ENCODE peak calls at places on chromosomes 4 and X, in eight cellular contexts. One of them, this sample, is unnamed.

GRCh38 chrX:116111934-116112595 is 58.5 kb upstream of the AGTR2 start:
- DNase-seq in activated T-cell treated with anti-CD3 and anti-CD28 coated beads for 1 hour: no peak
- DNase-seq in HS-5: no peak
- DNase-seq in caudate nucleus: no peak
- DNase-seq in activated T-helper 1 cell treated with Interleukin-2 at 50 U/mL for 16 hours: no peak
- DNase-seq in endothelial cell: no peak
- DNase-seq in neural crest cell: no peak
- DNase-seq in NCI-H1694: no peak
- DNase-seq in this sample: no peak

GRCh38 chr4:155407480-155407879 is 30.7 kb upstream of the MAP9 start:
- DNase-seq in activated T-cell treated with anti-CD3 and anti-CD28 coated beads for 1 hour: no peak
- DNase-seq in HS-5: no peak
- DNase-seq in caudate nucleus: no peak
- DNase-seq in activated T-helper 1 cell treated with Interleukin-2 at 50 U/mL for 16 hours: no peak
- DNase-seq in endothelial cell: no peak
- DNase-seq in neural crest cell: no peak
- DNase-seq in NCI-H1694: no peak
- DNase-seq in this sample: no peak

GRCh38 chrX:107197306-107197705 is 8.9 kb downstream of the NUP62CL start:
- DNase-seq in activated T-cell treated with anti-CD3 and anti-CD28 coated beads for 1 hour: no peak
- DNase-seq in HS-5: no peak
- DNase-seq in caudate nucleus: no peak
- DNase-seq in activated T-helper 1 cell treated with Interleukin-2 at 50 U/mL for 16 hours: no peak
- DNase-seq in endothelial cell: no peak
- DNase-seq in neural crest cell: no peak
- DNase-seq in NCI-H1694: no peak
- DNase-seq in this sample: no peak

GRCh38 chr4:103478729-103479128 is 241.1 kb downstream of the TACR3 start:
- DNase-seq in activated T-cell treated with anti-CD3 and anti-CD28 coated beads for 1 hour: no peak
- DNase-seq in HS-5: no peak
- DNase-seq in caudate nucleus: no peak
- DNase-seq in activated T-helper 1 cell treated with Interleukin-2 at 50 U/mL for 16 hours: no peak
- DNase-seq in endothelial cell: no peak
- DNase-seq in neural crest cell: no peak
- DNase-seq in NCI-H1694: peak
- DNase-seq in this sample: peak

GRCh38 chrX:4963432-4963831 is 1250.0 kb upstream of the PRKX start:
- DNase-seq in activated T-cell treated with anti-CD3 and anti-CD28 coated beads for 1 hour: no peak
- DNase-seq in HS-5: no peak
- DNase-seq in caudate nucleus: no peak
- DNase-seq in activated T-helper 1 cell treated with Interleukin-2 at 50 U/mL for 16 hours: no peak
- DNase-seq in endothelial cell: no peak
- DNase-seq in neural crest cell: no peak
- DNase-seq in NCI-H1694: no peak
- DNase-seq in this sample: no peak

GRCh38 chrX:119736206-119736764 is 22.1 kb upstream of the SOWAHD start:
- DNase-seq in activated T-cell treated with anti-CD3 and anti-CD28 coated beads for 1 hour: no peak
- DNase-seq in HS-5: no peak
- DNase-seq in caudate nucleus: no peak
- DNase-seq in activated T-helper 1 cell treated with Interleukin-2 at 50 U/mL for 16 hours: no peak
- DNase-seq in endothelial cell: no peak
- DNase-seq in neural crest cell: no peak
- DNase-seq in NCI-H1694: no peak
- DNase-seq in this sample: no peak

GRCh38 chr4:74632634-74633033 is 161.7 kb downstream of the BTC start:
- DNase-seq in activated T-cell treated with anti-CD3 and anti-CD28 coated beads for 1 hour: no peak
- DNase-seq in HS-5: peak
- DNase-seq in caudate nucleus: no peak
- DNase-seq in activated T-helper 1 cell treated with Interleukin-2 at 50 U/mL for 16 hours: no peak
- DNase-seq in endothelial cell: no peak
- DNase-seq in neural crest cell: no peak
- DNase-seq in NCI-H1694: no peak
- DNase-seq in this sample: no peak

GRCh38 chr4:151745727-151746231 is 15.0 kb downstream of the GATB start:
- DNase-seq in activated T-cell treated with anti-CD3 and anti-CD28 coated beads for 1 hour: no peak
- DNase-seq in HS-5: no peak
- DNase-seq in caudate nucleus: no peak
- DNase-seq in activated T-helper 1 cell treated with Interleukin-2 at 50 U/mL for 16 hours: no peak
- DNase-seq in endothelial cell: no peak
- DNase-seq in neural crest cell: no peak
- DNase-seq in NCI-H1694: no peak
- DNase-seq in this sample: no peak

GRCh38 chr4:155497306-155497705 is 120.5 kb upstream of the MAP9 start:
- DNase-seq in activated T-cell treated with anti-CD3 and anti-CD28 coated beads for 1 hour: no peak
- DNase-seq in HS-5: no peak
- DNase-seq in caudate nucleus: peak
- DNase-seq in activated T-helper 1 cell treated with Interleukin-2 at 50 U/mL for 16 hours: no peak
- DNase-seq in endothelial cell: no peak
- DNase-seq in neural crest cell: no peak
- DNase-seq in NCI-H1694: no peak
- DNase-seq in this sample: no peak

GRCh38 chr4:56048621-56049427 is 100.1 kb downstream of the CEP135 start:
- DNase-seq in activated T-cell treated with anti-CD3 and anti-CD28 coated beads for 1 hour: peak
- DNase-seq in HS-5: no peak
- DNase-seq in caudate nucleus: peak
- DNase-seq in activated T-helper 1 cell treated with Interleukin-2 at 50 U/mL for 16 hours: no peak
- DNase-seq in endothelial cell: peak
- DNase-seq in neural crest cell: peak
- DNase-seq in NCI-H1694: peak
- DNase-seq in this sample: no peak

GRCh38 chrX:71543316-71543715 is 10.4 kb downstream of the OGT start:
- DNase-seq in activated T-cell treated with anti-CD3 and anti-CD28 coated beads for 1 hour: no peak
- DNase-seq in HS-5: peak
- DNase-seq in caudate nucleus: no peak
- DNase-seq in activated T-helper 1 cell treated with Interleukin-2 at 50 U/mL for 16 hours: no peak
- DNase-seq in endothelial cell: no peak
- DNase-seq in neural crest cell: no peak
- DNase-seq in NCI-H1694: no peak
- DNase-seq in this sample: no peak

GRCh38 chr4:3201718-3202702 is 46.9 kb upstream of the MSANTD1 start:
- DNase-seq in activated T-cell treated with anti-CD3 and anti-CD28 coated beads for 1 hour: peak
- DNase-seq in HS-5: no peak
- DNase-seq in caudate nucleus: no peak
- DNase-seq in activated T-helper 1 cell treated with Interleukin-2 at 50 U/mL for 16 hours: peak
- DNase-seq in endothelial cell: no peak
- DNase-seq in neural crest cell: no peak
- DNase-seq in NCI-H1694: no peak
- DNase-seq in this sample: peak

GRCh38 chr4:82560853-82561744 is 689 bp downstream of the TMEM150C start:
- DNase-seq in activated T-cell treated with anti-CD3 and anti-CD28 coated beads for 1 hour: no peak
- DNase-seq in HS-5: no peak
- DNase-seq in caudate nucleus: no peak
- DNase-seq in activated T-helper 1 cell treated with Interleukin-2 at 50 U/mL for 16 hours: no peak
- DNase-seq in endothelial cell: peak
- DNase-seq in neural crest cell: peak
- DNase-seq in NCI-H1694: no peak
- DNase-seq in this sample: no peak

GRCh38 chr4:83855044-83855443 is 319.1 kb downstream of the GPAT3 start:
- DNase-seq in activated T-cell treated with anti-CD3 and anti-CD28 coated beads for 1 hour: no peak
- DNase-seq in HS-5: peak
- DNase-seq in caudate nucleus: no peak
- DNase-seq in activated T-helper 1 cell treated with Interleukin-2 at 50 U/mL for 16 hours: no peak
- DNase-seq in endothelial cell: no peak
- DNase-seq in neural crest cell: no peak
- DNase-seq in NCI-H1694: no peak
- DNase-seq in this sample: no peak

GRCh38 chr4:29588615-29589014 is 1131.6 kb upstream of the PCDH7 start:
- DNase-seq in activated T-cell treated with anti-CD3 and anti-CD28 coated beads for 1 hour: no peak
- DNase-seq in HS-5: peak
- DNase-seq in caudate nucleus: no peak
- DNase-seq in activated T-helper 1 cell treated with Interleukin-2 at 50 U/mL for 16 hours: no peak
- DNase-seq in endothelial cell: no peak
- DNase-seq in neural crest cell: no peak
- DNase-seq in NCI-H1694: no peak
- DNase-seq in this sample: no peak

GRCh38 chrX:150324035-150324728 is 38.9 kb upstream of the MAMLD1 start:
- DNase-seq in activated T-cell treated with anti-CD3 and anti-CD28 coated beads for 1 hour: no peak
- DNase-seq in HS-5: peak
- DNase-seq in caudate nucleus: no peak
- DNase-seq in activated T-helper 1 cell treated with Interleukin-2 at 50 U/mL for 16 hours: no peak
- DNase-seq in endothelial cell: no peak
- DNase-seq in neural crest cell: no peak
- DNase-seq in NCI-H1694: no peak
- DNase-seq in this sample: no peak

GRCh38 chrX:9149831-9150230 is 115.9 kb upstream of the FAM9B start:
- DNase-seq in activated T-cell treated with anti-CD3 and anti-CD28 coated beads for 1 hour: no peak
- DNase-seq in HS-5: no peak
- DNase-seq in caudate nucleus: no peak
- DNase-seq in activated T-helper 1 cell treated with Interleukin-2 at 50 U/mL for 16 hours: no peak
- DNase-seq in endothelial cell: no peak
- DNase-seq in neural crest cell: no peak
- DNase-seq in NCI-H1694: no peak
- DNase-seq in this sample: no peak

GRCh38 chrX:132270699-132271098 is 51.5 kb upstream of the RAP2C start:
- DNase-seq in activated T-cell treated with anti-CD3 and anti-CD28 coated beads for 1 hour: no peak
- DNase-seq in HS-5: peak
- DNase-seq in caudate nucleus: no peak
- DNase-seq in activated T-helper 1 cell treated with Interleukin-2 at 50 U/mL for 16 hours: no peak
- DNase-seq in endothelial cell: no peak
- DNase-seq in neural crest cell: no peak
- DNase-seq in NCI-H1694: no peak
- DNase-seq in this sample: no peak

GRCh38 chrX:131830400-131831184 is 192.5 kb upstream of the STK26 start:
- DNase-seq in activated T-cell treated with anti-CD3 and anti-CD28 coated beads for 1 hour: no peak
- DNase-seq in HS-5: peak
- DNase-seq in caudate nucleus: peak
- DNase-seq in activated T-helper 1 cell treated with Interleukin-2 at 50 U/mL for 16 hours: no peak
- DNase-seq in endothelial cell: peak
- DNase-seq in neural crest cell: peak
- DNase-seq in NCI-H1694: peak
- DNase-seq in this sample: peak

GRCh38 chrX:47224266-47224895 is 5.9 kb downstream of the CDK16 start:
- DNase-seq in activated T-cell treated with anti-CD3 and anti-CD28 coated beads for 1 hour: no peak
- DNase-seq in HS-5: no peak
- DNase-seq in caudate nucleus: no peak
- DNase-seq in activated T-helper 1 cell treated with Interleukin-2 at 50 U/mL for 16 hours: no peak
- DNase-seq in endothelial cell: no peak
- DNase-seq in neural crest cell: no peak
- DNase-seq in NCI-H1694: no peak
- DNase-seq in this sample: no peak

GRCh38 chrX:33892670-33893069 is 239.4 kb downstream of the FAM47A start:
- DNase-seq in activated T-cell treated with anti-CD3 and anti-CD28 coated beads for 1 hour: no peak
- DNase-seq in HS-5: no peak
- DNase-seq in caudate nucleus: no peak
- DNase-seq in activated T-helper 1 cell treated with Interleukin-2 at 50 U/mL for 16 hours: no peak
- DNase-seq in endothelial cell: no peak
- DNase-seq in neural crest cell: no peak
- DNase-seq in NCI-H1694: no peak
- DNase-seq in this sample: no peak

GRCh38 chr4:70183940-70184246 is 11.6 kb upstream of the ODAM start:
- DNase-seq in activated T-cell treated with anti-CD3 and anti-CD28 coated beads for 1 hour: no peak
- DNase-seq in HS-5: no peak
- DNase-seq in caudate nucleus: no peak
- DNase-seq in activated T-helper 1 cell treated with Interleukin-2 at 50 U/mL for 16 hours: no peak
- DNase-seq in endothelial cell: no peak
- DNase-seq in neural crest cell: no peak
- DNase-seq in NCI-H1694: no peak
- DNase-seq in this sample: no peak

GRCh38 chr4:74202062-74202586 is 44.2 kb downstream of the MTHFD2L start:
- DNase-seq in activated T-cell treated with anti-CD3 and anti-CD28 coated beads for 1 hour: no peak
- DNase-seq in HS-5: no peak
- DNase-seq in caudate nucleus: no peak
- DNase-seq in activated T-helper 1 cell treated with Interleukin-2 at 50 U/mL for 16 hours: no peak
- DNase-seq in endothelial cell: no peak
- DNase-seq in neural crest cell: no peak
- DNase-seq in NCI-H1694: no peak
- DNase-seq in this sample: no peak

GRCh38 chr4:168933423-168933822 is 76.6 kb downstream of the CBR4 start:
- DNase-seq in activated T-cell treated with anti-CD3 and anti-CD28 coated beads for 1 hour: no peak
- DNase-seq in HS-5: no peak
- DNase-seq in caudate nucleus: no peak
- DNase-seq in activated T-helper 1 cell treated with Interleukin-2 at 50 U/mL for 16 hours: no peak
- DNase-seq in endothelial cell: no peak
- DNase-seq in neural crest cell: no peak
- DNase-seq in NCI-H1694: no peak
- DNase-seq in this sample: no peak

GRCh38 chr4:173505924-173506779 is 23.9 kb downstream of the HAND2 start:
- DNase-seq in activated T-cell treated with anti-CD3 and anti-CD28 coated beads for 1 hour: no peak
- DNase-seq in HS-5: no peak
- DNase-seq in caudate nucleus: no peak
- DNase-seq in activated T-helper 1 cell treated with Interleukin-2 at 50 U/mL for 16 hours: no peak
- DNase-seq in endothelial cell: peak
- DNase-seq in neural crest cell: no peak
- DNase-seq in NCI-H1694: peak
- DNase-seq in this sample: no peak

GRCh38 chrX:132119821-132120220 is 8.0 kb downstream of the FRMD7 start:
- DNase-seq in activated T-cell treated with anti-CD3 and anti-CD28 coated beads for 1 hour: no peak
- DNase-seq in HS-5: no peak
- DNase-seq in caudate nucleus: no peak
- DNase-seq in activated T-helper 1 cell treated with Interleukin-2 at 50 U/mL for 16 hours: no peak
- DNase-seq in endothelial cell: no peak
- DNase-seq in neural crest cell: peak
- DNase-seq in NCI-H1694: no peak
- DNase-seq in this sample: no peak

GRCh38 chrX:126137899-126138298 is 28.2 kb downstream of the DCAF12L2 start:
- DNase-seq in activated T-cell treated with anti-CD3 and anti-CD28 coated beads for 1 hour: no peak
- DNase-seq in HS-5: no peak
- DNase-seq in caudate nucleus: no peak
- DNase-seq in activated T-helper 1 cell treated with Interleukin-2 at 50 U/mL for 16 hours: no peak
- DNase-seq in endothelial cell: peak
- DNase-seq in neural crest cell: no peak
- DNase-seq in NCI-H1694: peak
- DNase-seq in this sample: no peak

GRCh38 chrX:16251782-16252181 is 84.5 kb downstream of the MAGEB17 start:
- DNase-seq in activated T-cell treated with anti-CD3 and anti-CD28 coated beads for 1 hour: no peak
- DNase-seq in HS-5: no peak
- DNase-seq in caudate nucleus: no peak
- DNase-seq in activated T-helper 1 cell treated with Interleukin-2 at 50 U/mL for 16 hours: no peak
- DNase-seq in endothelial cell: no peak
- DNase-seq in neural crest cell: no peak
- DNase-seq in NCI-H1694: no peak
- DNase-seq in this sample: no peak

GRCh38 chrX:46260502-46260901 is 284.7 kb downstream of the ZNF674 start:
- DNase-seq in activated T-cell treated with anti-CD3 and anti-CD28 coated beads for 1 hour: no peak
- DNase-seq in HS-5: no peak
- DNase-seq in caudate nucleus: no peak
- DNase-seq in activated T-helper 1 cell treated with Interleukin-2 at 50 U/mL for 16 hours: no peak
- DNase-seq in endothelial cell: no peak
- DNase-seq in neural crest cell: no peak
- DNase-seq in NCI-H1694: no peak
- DNase-seq in this sample: no peak

GRCh38 chrX:2466876-2467656 is 33.7 kb downstream of the DHRSX start:
- DNase-seq in activated T-cell treated with anti-CD3 and anti-CD28 coated beads for 1 hour: no peak
- DNase-seq in HS-5: no peak
- DNase-seq in caudate nucleus: no peak
- DNase-seq in activated T-helper 1 cell treated with Interleukin-2 at 50 U/mL for 16 hours: no peak
- DNase-seq in endothelial cell: no peak
- DNase-seq in neural crest cell: no peak
- DNase-seq in NCI-H1694: no peak
- DNase-seq in this sample: no peak

GRCh38 chr4:113772319-113772718 is 10.8 kb upstream of the CAMK2D start:
- DNase-seq in activated T-cell treated with anti-CD3 and anti-CD28 coated beads for 1 hour: no peak
- DNase-seq in HS-5: no peak
- DNase-seq in caudate nucleus: no peak
- DNase-seq in activated T-helper 1 cell treated with Interleukin-2 at 50 U/mL for 16 hours: no peak
- DNase-seq in endothelial cell: no peak
- DNase-seq in neural crest cell: no peak
- DNase-seq in NCI-H1694: no peak
- DNase-seq in this sample: no peak

GRCh38 chrX:65463550-65463949 is 71.0 kb downstream of the LAS1L start:
- DNase-seq in activated T-cell treated with anti-CD3 and anti-CD28 coated beads for 1 hour: no peak
- DNase-seq in HS-5: no peak
- DNase-seq in caudate nucleus: no peak
- DNase-seq in activated T-helper 1 cell treated with Interleukin-2 at 50 U/mL for 16 hours: no peak
- DNase-seq in endothelial cell: no peak
- DNase-seq in neural crest cell: no peak
- DNase-seq in NCI-H1694: no peak
- DNase-seq in this sample: no peak

GRCh38 chr4:150242820-150243458 is 164.7 kb downstream of the DCLK2 start:
- DNase-seq in activated T-cell treated with anti-CD3 and anti-CD28 coated beads for 1 hour: no peak
- DNase-seq in HS-5: no peak
- DNase-seq in caudate nucleus: no peak
- DNase-seq in activated T-helper 1 cell treated with Interleukin-2 at 50 U/mL for 16 hours: no peak
- DNase-seq in endothelial cell: peak
- DNase-seq in neural crest cell: peak
- DNase-seq in NCI-H1694: peak
- DNase-seq in this sample: no peak

GRCh38 chrX:119374736-119375135 is 24.4 kb upstream of the SLC25A43 start:
- DNase-seq in activated T-cell treated with anti-CD3 and anti-CD28 coated beads for 1 hour: no peak
- DNase-seq in HS-5: peak
- DNase-seq in caudate nucleus: no peak
- DNase-seq in activated T-helper 1 cell treated with Interleukin-2 at 50 U/mL for 16 hours: no peak
- DNase-seq in endothelial cell: no peak
- DNase-seq in neural crest cell: no peak
- DNase-seq in NCI-H1694: no peak
- DNase-seq in this sample: no peak

This sample was measured in T-helper 2 cell.